ENCODE peak calls at places on chromosome 11, in ten cellular contexts. U is dorsolateral prefrontal cortex; L is lung; R is GM12878; K is H1; E is HCT116; Y is naive thymus-derived CD4-positive, alpha-beta T cell; M is Caco-2; D is CD4-positive, alpha-beta memory T cell; O is left ventricle myocardium inferior. F is an unnamed sample.

GRCh38 chr11:119363874-119364590 is 17.5 kb downstream of the USP2 start:
- DNase-seq in U (peak; percentile 70), M (peak; percentile 92), Y (no peak), K (no peak), R (no peak), E (no peak), L (no peak), O (peak; percentile 68), D (peak; percentile 36), F (no peak)

GRCh38 chr11:36763187-36763586 is 165.2 kb upstream of the RAG2 start:
- DNase-seq in O (no peak), K (no peak), Y (no peak), D (no peak), U (no peak), M (no peak), L (no peak), E (no peak), R (no peak), F (no peak)

GRCh38 chr11:132196928-132197327 is 826.5 kb downstream of the NTM start:
- DNase-seq in D (no peak), Y (no peak), M (no peak), U (no peak), R (no peak), O (no peak), L (no peak), K (no peak), E (no peak), F (no peak)

GRCh38 chr11:71206186-71206585 is 46.2 kb downstream of the SHANK2 start:
- DNase-seq in K (no peak), U (no peak), O (no peak), R (no peak), D (no peak), E (no peak), L (no peak), Y (no peak), M (peak; percentile 61), F (no peak)

GRCh38 chr11:126436209-126436608 is 80.7 kb downstream of the ST3GAL4 start:
- DNase-seq in Y (no peak), M (no peak), U (no peak), K (no peak), R (no peak), L (no peak), O (peak; percentile 38), E (no peak), D (no peak), F (no peak)

GRCh38 chr11:48017105-48017874 is 36.9 kb downstream of the PTPRJ start:
- DNase-seq in E (no peak), M (no peak), Y (peak; percentile 46), D (peak; percentile 60), L (no peak), U (no peak), R (no peak), O (no peak), K (no peak), F (peak; percentile 44)

GRCh38 chr11:18791175-18792065 is at the start of gene PTPN5:
- DNase-seq in R (no peak), E (no peak), L (no peak), Y (no peak), K (no peak), U (peak; percentile 69), D (no peak), M (no peak), O (no peak), F (no peak)

GRCh38 chr11:64850979-64851567 is 6.6 kb upstream of the CDC42BPG start:
- DNase-seq in K (no peak), O (no peak), U (no peak), D (peak; percentile 52), L (no peak), M (peak; percentile 34), R (peak; percentile 90), E (no peak), Y (no peak), F (no peak)

GRCh38 chr11:44627911-44628729 is 62.7 kb downstream of the CD82 start:
- DNase-seq in D (no peak), O (peak; percentile 82), K (no peak), M (no peak), E (no peak), U (peak; percentile 92), Y (no peak), L (peak; percentile 46), R (no peak), F (no peak)

GRCh38 chr11:47607380-47607779 is 13.2 kb upstream of the C1QTNF4 start:
- DNase-seq in Y (no peak), L (no peak), K (no peak), M (no peak), R (no peak), E (no peak), D (no peak), O (no peak), U (peak; percentile 71), F (no peak)

GRCh38 chr11:124984512-124984854 is 30.5 kb downstream of the CCDC15 start:
- DNase-seq in R (no peak), U (no peak), O (no peak), E (no peak), Y (no peak), K (no peak), M (no peak), D (no peak), L (no peak), F (no peak)

GRCh38 chr11:126477526-126478275 is 122.2 kb downstream of the ST3GAL4 start:
- DNase-seq in E (no peak), Y (no peak), O (no peak), M (no peak), D (no peak), K (no peak), R (no peak), L (no peak), U (no peak), F (no peak)

GRCh38 chr11:95788921-95789505 is 569 bp downstream of the FAM76B start:
- DNase-seq in Y (no peak), R (no peak), D (peak; percentile 32), O (no peak), U (peak; percentile 28), K (peak; percentile 2), E (no peak), M (peak; percentile 70), L (peak; percentile 29), F (peak; percentile 56)

GRCh38 chr11:129945377-129945776 is 50.0 kb upstream of the NFRKB start:
- DNase-seq in M (no peak), Y (no peak), E (no peak), R (no peak), U (no peak), D (no peak), L (no peak), O (no peak), K (no peak), F (no peak)

GRCh38 chr11:129947474-129947873 is 52.1 kb upstream of the NFRKB start:
- DNase-seq in Y (no peak), E (no peak), M (peak; percentile 59), D (no peak), O (no peak), U (no peak), K (peak; percentile 23), L (no peak), R (no peak), F (no peak)

GRCh38 chr11:129946965-129947364 is 51.6 kb upstream of the NFRKB start:
- DNase-seq in U (no peak), O (no peak), L (no peak), M (no peak), E (no peak), R (no peak), D (no peak), K (no peak), Y (no peak), F (no peak)

GRCh38 chr11:129944696-129945095 is 49.3 kb upstream of the NFRKB start:
- DNase-seq in U (no peak), Y (no peak), O (no peak), M (no peak), K (no peak), E (no peak), D (no peak), R (no peak), L (no peak), F (no peak)

GRCh38 chr11:129946256-129946655 is 50.9 kb upstream of the NFRKB start:
- DNase-seq in R (no peak), L (no peak), Y (no peak), U (no peak), K (no peak), M (no peak), O (no peak), E (no peak), D (no peak), F (no peak)
- H3K4me3 ChIP-seq in R (no peak overlapping the region), L (no peak overlapping the region), Y (no peak overlapping the region), U (no peak overlapping the region), K (no peak overlapping the region), M (no peak overlapping the region), O (no peak overlapping the region), E (no peak overlapping the region), D (no peak overlapping the region), F (no peak overlapping the region)

GRCh38 chr11:3826721-3827120 is 14.0 kb downstream of the RHOG start:
- DNase-seq in O (no peak), R (no peak), U (peak; percentile 82), D (no peak), E (no peak), L (no peak), K (no peak), M (no peak), Y (no peak), F (no peak)
- H3K4me3 ChIP-seq in O (no peak overlapping the region), R (no peak overlapping the region), U (no peak overlapping the region), D (no peak overlapping the region), E (no peak overlapping the region), L (no peak overlapping the region), K (peak overlapping the region; percentile 25), M (no peak overlapping the region), Y (no peak overlapping the region), F (no peak overlapping the region)

GRCh38 chr11:20157768-20158167 is 2.5 kb downstream of the DBX1 start:
- DNase-seq in R (no peak), K (no peak), D (no peak), U (no peak), E (no peak), O (no peak), L (no peak), Y (no peak), M (no peak), F (no peak)

GRCh38 chr11:20158597-20159257 is 1.5 kb downstream of the DBX1 start:
- DNase-seq in M (peak; percentile 69), U (no peak), R (no peak), K (no peak), E (no peak), O (peak; percentile 42), D (no peak), L (peak; percentile 59), Y (no peak), F (no peak)

GRCh38 chr11:20155683-20156279 is 4.5 kb downstream of the DBX1 start:
- DNase-seq in D (no peak), M (no peak), U (no peak), E (no peak), L (no peak), K (no peak), R (no peak), O (no peak), Y (no peak), F (no peak)

GRCh38 chr11:20156280-20156875 is 3.9 kb downstream of the DBX1 start:
- DNase-seq in R (no peak), E (no peak), M (peak; percentile 13), O (no peak), K (no peak), L (no peak), D (peak; percentile 67), Y (peak; percentile 48), U (no peak), F (peak; percentile 58)

GRCh38 chr11:20156876-20157613 is 3.2 kb downstream of the DBX1 start:
- DNase-seq in U (no peak), O (no peak), L (no peak), K (no peak), D (no peak), E (no peak), R (no peak), M (no peak), Y (peak; percentile 24), F (peak; percentile 40)
- H3K4me3 ChIP-seq in U (peak overlapping the region; percentile 27), O (peak overlapping the region; percentile 52), L (no peak overlapping the region), K (peak overlapping the region; percentile 76), D (no peak overlapping the region), E (no peak overlapping the region), R (peak overlapping the region; percentile 32), M (peak overlapping the region; percentile 36), Y (peak overlapping the region; percentile 58), F (peak overlapping the region; percentile 64)

GRCh38 chr11:80165763-80166162 is 724.9 kb upstream of the TENM4 start:
- DNase-seq in L (no peak), K (no peak), U (no peak), M (no peak), Y (no peak), O (no peak), E (no peak), D (no peak), R (no peak), F (no peak)
- H3K4me3 ChIP-seq in L (no peak overlapping the region), K (no peak overlapping the region), U (no peak overlapping the region), M (no peak overlapping the region), Y (no peak overlapping the region), O (no peak overlapping the region), E (no peak overlapping the region), D (no peak overlapping the region), R (no peak overlapping the region), F (no peak overlapping the region)